ENCODE peak calls at places on chromosomes 3 and 15, in nine cellular contexts. Y is A673; U is spleen; M is hepatocyte; I is HepG2; L is CD8-positive, alpha-beta T cell; Z is neural progenitor cell; D is IMR-90; S is endothelial cell of umbilical vein. A is an unnamed sample.

GRCh38 chr15:55799287-55800212 is 56.6 kb upstream of the PRTG start:
- DNase-seq in Y (peak; percentile 69), U (no peak), M (peak; percentile 78), I (peak; percentile 46), L (no peak), Z (peak; percentile 80), D (peak; percentile 52), S (peak; percentile 69), A (peak; percentile 75)

GRCh38 chr3:13579089-13579488 is 30.2 kb downstream of the FBLN2 start:
- DNase-seq in Y (no peak), U (no peak), M (no peak), I (no peak), L (no peak), Z (no peak), D (peak; percentile 92), S (no peak), A (no peak)

GRCh38 chr3:129039271-129040038 is 21.1 kb upstream of the GP9 start:
- DNase-seq in Y (peak; percentile 56), U (no peak), M (peak; percentile 54), I (no peak), L (no peak), Z (no peak), D (no peak), S (no peak), A (no peak)

GRCh38 chr3:160180581-160181216 is 44.5 kb upstream of the C3orf80 start:
- DNase-seq in Y (peak; percentile 90), U (no peak), M (peak; percentile 37), I (no peak), L (no peak), Z (peak; percentile 14), D (no peak), S (peak; percentile 66), A (no peak)

GRCh38 chr15:33022629-33023028 is 171.9 kb downstream of the FMN1 start:
- DNase-seq in Y (no peak), U (no peak), M (no peak), I (no peak), L (no peak), Z (peak; percentile 33), D (peak; percentile 70), S (peak; percentile 80), A (no peak)

GRCh38 chr3:31027191-31027761 is 132.8 kb upstream of the GADL1 start:
- DNase-seq in Y (no peak), U (no peak), M (no peak), I (no peak), L (no peak), Z (no peak), D (no peak), S (no peak), A (no peak)

GRCh38 chr3:126424039-126424717 is 29.5 kb downstream of the CFAP100 start:
- DNase-seq in Y (no peak), U (peak; percentile 55), M (no peak), I (no peak), L (no peak), Z (no peak), D (no peak), S (no peak), A (no peak)

GRCh38 chr15:81091889-81092558 is 42.0 kb upstream of the CFAP161 start:
- DNase-seq in Y (peak; percentile 64), U (no peak), M (peak; percentile 70), I (peak; percentile 13), L (no peak), Z (no peak), D (peak; percentile 97), S (peak; percentile 95), A (peak; percentile 66)

GRCh38 chr3:150545419-150546225 is 674 bp downstream of the SERP1 start:
- DNase-seq in Y (peak; percentile 52), U (no peak), M (peak; percentile 27), I (peak; percentile 7), L (peak; percentile 53), Z (peak; percentile 11), D (no peak), S (peak; percentile 30), A (peak; percentile 46)

GRCh38 chr15:65901336-65901735 is 32.0 kb downstream of the RAB11A start:
- DNase-seq in Y (no peak), U (no peak), M (no peak), I (no peak), L (no peak), Z (no peak), D (no peak), S (no peak), A (no peak)

GRCh38 chr3:52471371-52472238 is 16.2 kb downstream of the NISCH start:
- DNase-seq in Y (no peak), U (peak; percentile 85), M (peak; percentile 69), I (no peak), L (peak; percentile 27), Z (peak; percentile 68), D (peak; percentile 30), S (peak; percentile 74), A (peak; percentile 80)

GRCh38 chr3:5035113-5035512 is 55.9 kb downstream of the BHLHE40 start:
- DNase-seq in Y (no peak), U (no peak), M (no peak), I (no peak), L (no peak), Z (no peak), D (no peak), S (no peak), A (no peak)

GRCh38 chr3:21055015-21055414 is 696.0 kb downstream of the ZNF385D start:
- DNase-seq in Y (no peak), U (no peak), M (no peak), I (no peak), L (no peak), Z (no peak), D (no peak), S (no peak), A (no peak)

DNA sequence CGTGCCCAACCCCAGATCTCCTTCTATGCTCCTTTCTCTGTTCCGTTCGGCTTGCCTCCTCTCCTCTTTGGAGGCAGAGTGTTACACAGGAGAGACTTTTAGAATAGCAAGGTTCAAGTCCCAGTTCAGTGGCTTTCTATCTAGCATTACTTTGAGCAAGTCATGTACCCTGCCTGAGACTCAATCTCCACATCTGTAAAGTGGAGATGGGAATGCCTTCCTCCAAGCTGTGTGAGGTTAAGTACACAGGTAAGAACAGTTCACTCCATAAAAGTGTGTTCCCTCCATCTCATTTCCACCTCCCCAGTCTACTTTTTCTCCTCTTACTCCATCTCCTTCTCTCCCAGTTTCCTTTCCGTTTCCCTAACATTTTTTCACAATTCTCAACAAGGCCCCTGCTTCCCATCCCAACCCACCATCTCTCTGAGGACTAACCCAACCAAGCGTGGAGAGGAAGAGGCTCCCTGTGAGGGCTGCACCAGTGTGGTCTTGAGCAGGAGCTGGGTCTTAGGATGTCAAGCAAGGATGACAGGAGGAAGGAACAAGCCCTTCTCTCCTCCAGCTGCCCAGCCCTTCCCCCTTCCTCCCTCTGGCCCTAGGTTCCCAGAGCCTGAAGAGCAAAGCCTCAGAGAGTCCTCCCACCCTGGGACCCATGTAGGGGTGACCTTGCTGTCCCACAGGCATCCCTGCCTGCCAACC is 6.4 kb downstream of the ATP8B4 start:
- DNase-seq in Y (no peak), U (no peak), M (no peak), I (no peak), L (no peak), Z (no peak), D (no peak), S (no peak), A (no peak)
- H3K4me1 ChIP-seq in Y (no peaks in the 10 kb centered on the region), U (peaks cover 13% of the 10 kb centered on the region), M (no peaks in the 10 kb centered on the region), I (no peaks in the 10 kb centered on the region), L (peaks cover 15% of the 10 kb centered on the region), Z (no peaks in the 10 kb centered on the region), D (no peaks in the 10 kb centered on the region), S (no peaks in the 10 kb centered on the region), A (peaks cover 7% of the 10 kb centered on the region)

GRCh38 chr3:16481570-16481897 is 32.0 kb downstream of the RFTN1 start:
- DNase-seq in Y (peak; percentile 40), U (no peak), M (no peak), I (no peak), L (no peak), Z (no peak), D (no peak), S (no peak), A (no peak)
- TF ChIP-seq CTCF in Y (no peak), U (no peak), M (no peak), I (no peak), L (no peak), Z (no peak), D (no peak), S (no peak), A (no peak)

GRCh38 chr3:108608750-108609149 is 19.2 kb downstream of the DZIP3 start:
- DNase-seq in Y (no peak), U (no peak), M (no peak), I (no peak), L (no peak), Z (peak; percentile 31), D (no peak), S (no peak), A (no peak)

GRCh38 chr3:108605028-108605427 is 15.5 kb downstream of the DZIP3 start:
- DNase-seq in Y (no peak), U (no peak), M (no peak), I (no peak), L (no peak), Z (no peak), D (no peak), S (no peak), A (no peak)

GRCh38 chr3:108605491-108605890 is 16.0 kb downstream of the DZIP3 start:
- DNase-seq in Y (no peak), U (no peak), M (no peak), I (no peak), L (no peak), Z (no peak), D (no peak), S (no peak), A (no peak)

DNA sequence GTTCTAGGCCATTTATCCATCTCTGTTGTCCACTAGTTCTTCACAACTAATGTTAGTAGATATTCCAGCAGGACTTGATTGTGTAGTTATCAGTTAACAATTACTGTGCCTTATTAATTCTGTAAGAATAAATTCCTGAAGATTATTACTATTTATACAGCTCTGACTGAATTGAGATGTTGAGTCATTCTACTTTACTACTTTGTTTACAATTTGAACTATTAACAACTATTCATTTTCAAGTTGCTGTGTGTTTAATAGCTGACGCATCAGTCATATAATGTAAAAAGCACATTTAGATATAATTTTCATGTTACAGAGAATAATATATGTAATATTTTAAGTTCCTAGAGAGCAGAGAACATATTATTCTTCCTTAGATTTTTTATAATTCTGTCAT is 21.1 kb downstream of the DZIP3 start:
- DNase-seq in Y (no peak), U (no peak), M (no peak), I (no peak), L (no peak), Z (no peak), D (no peak), S (no peak), A (no peak)
- H3K4me1 ChIP-seq in Y (no peaks in the 10 kb centered on the region), U (no peaks in the 10 kb centered on the region), M (no peaks in the 10 kb centered on the region), I (no peaks in the 10 kb centered on the region), L (peaks cover 6% of the 10 kb centered on the region), Z (no peaks in the 10 kb centered on the region), D (no peaks in the 10 kb centered on the region), S (no peaks in the 10 kb centered on the region), A (no peaks in the 10 kb centered on the region)

DNA sequence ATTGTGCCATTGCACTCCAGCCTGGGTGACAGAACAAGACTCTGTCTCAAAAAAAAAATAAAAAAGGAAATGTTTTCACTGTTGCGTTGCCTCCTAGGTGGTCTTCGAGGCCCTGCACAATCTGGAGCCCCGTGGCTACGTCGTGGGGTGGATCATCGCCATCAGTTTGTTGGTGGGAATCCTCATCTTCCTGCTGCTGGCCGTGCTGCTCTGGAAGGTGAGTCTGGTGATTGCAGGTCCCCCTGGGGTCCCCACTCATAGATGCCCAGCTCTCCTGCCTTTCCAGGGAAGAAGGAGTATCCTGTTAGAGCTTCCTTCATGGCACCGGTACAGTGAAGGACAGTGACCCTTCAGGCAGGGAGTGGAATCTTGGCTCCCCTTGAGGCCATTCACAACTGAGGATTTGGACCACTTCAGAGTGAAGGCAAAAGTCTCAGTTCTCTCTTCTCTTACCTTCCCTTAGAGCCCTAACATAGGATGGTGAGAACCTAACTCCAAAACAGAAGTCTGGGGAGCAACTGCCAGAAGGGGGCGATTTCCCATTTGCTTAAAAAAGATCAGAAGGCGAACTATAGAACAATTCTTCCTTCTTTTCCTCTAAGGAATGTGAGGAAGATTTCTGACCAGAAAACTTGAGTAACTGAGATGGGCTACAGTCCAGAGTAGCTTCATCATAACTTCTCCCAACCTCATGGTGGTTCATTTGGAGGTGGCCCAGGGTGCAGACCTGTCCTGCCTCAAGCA is 57.8 kb upstream of the CTDSPL start:
- DNase-seq in Y (no peak), U (no peak), M (no peak), I (no peak), L (no peak), Z (no peak), D (no peak), S (no peak), A (no peak)
- TF ChIP-seq CTCF in Y (no peak), U (no peak), M (no peak), I (no peak), L (no peak), Z (peak; percentile 19), D (no peak), S (no peak), A (no peak)